ENCODE peak calls at places on chromosomes 13 and 19, in six cellular contexts. One of them, this sample, is unnamed.

GRCh38 chr19:3094638-3095374 is 644 bp downstream of the GNA11 start:
- DNase-seq in spleen: peak; percentile 82
- DNase-seq in CD8-positive, alpha-beta T cell: no peak
- DNase-seq in fibroblast of mammary gland: peak; percentile 17
- DNase-seq in RWPE1: no peak
- DNase-seq in Peyer's patch: no peak
- DNase-seq in this sample: peak; percentile 33

GRCh38 chr19:36128392-36128736 is 11.5 kb upstream of the CAPNS1 start:
- DNase-seq in RWPE1: no peak
- DNase-seq in Peyer's patch: peak; percentile 77
- DNase-seq in CD8-positive, alpha-beta T cell: no peak
- DNase-seq in spleen: peak; percentile 83
- DNase-seq in fibroblast of mammary gland: no peak
- DNase-seq in this sample: no peak

GRCh38 chr19:34990578-34991192 is 9.4 kb upstream of the GRAMD1A start:
- DNase-seq in fibroblast of mammary gland: no peak
- DNase-seq in CD8-positive, alpha-beta T cell: no peak
- DNase-seq in RWPE1: no peak
- DNase-seq in spleen: no peak
- DNase-seq in Peyer's patch: no peak
- DNase-seq in this sample: no peak

GRCh38 chr13:40993987-40994386 is 25.1 kb downstream of the ELF1 start:
- DNase-seq in CD8-positive, alpha-beta T cell: no peak
- DNase-seq in RWPE1: peak; percentile 92
- DNase-seq in Peyer's patch: no peak
- DNase-seq in fibroblast of mammary gland: no peak
- DNase-seq in spleen: no peak
- DNase-seq in this sample: no peak

GRCh38 chr13:80341771-80342271 is 895 bp upstream of the SPRY2 start:
- DNase-seq in spleen: peak; percentile 77
- DNase-seq in Peyer's patch: peak; percentile 65
- DNase-seq in CD8-positive, alpha-beta T cell: no peak
- DNase-seq in fibroblast of mammary gland: peak; percentile 48
- DNase-seq in RWPE1: no peak
- DNase-seq in this sample: peak; percentile 28

GRCh38 chr13:49466240-49466914 is 22.3 kb downstream of the SETDB2 start:
- DNase-seq in spleen: no peak
- DNase-seq in CD8-positive, alpha-beta T cell: no peak
- DNase-seq in Peyer's patch: no peak
- DNase-seq in RWPE1: no peak
- DNase-seq in fibroblast of mammary gland: no peak
- DNase-seq in this sample: no peak

GRCh38 chr13:99989376-99990044 is 7.9 kb downstream of the ZIC2 start:
- DNase-seq in RWPE1: no peak
- DNase-seq in spleen: no peak
- DNase-seq in fibroblast of mammary gland: no peak
- DNase-seq in Peyer's patch: no peak
- DNase-seq in CD8-positive, alpha-beta T cell: no peak
- DNase-seq in this sample: peak; percentile 28

GRCh38 chr19:44720945-44721344 is 22.0 kb downstream of the CEACAM16 start:
- DNase-seq in RWPE1: no peak
- DNase-seq in fibroblast of mammary gland: peak; percentile 37
- DNase-seq in spleen: no peak
- DNase-seq in CD8-positive, alpha-beta T cell: no peak
- DNase-seq in Peyer's patch: no peak
- DNase-seq in this sample: no peak

GRCh38 chr13:107867701-107868661 is 347.4 kb downstream of the LIG4 start:
- DNase-seq in spleen: no peak
- DNase-seq in CD8-positive, alpha-beta T cell: no peak
- DNase-seq in fibroblast of mammary gland: peak; percentile 17
- DNase-seq in Peyer's patch: no peak
- DNase-seq in RWPE1: no peak
- DNase-seq in this sample: peak; percentile 68

GRCh38 chr19:16226184-16226591 is 28.5 kb downstream of the AP1M1 start:
- DNase-seq in Peyer's patch: no peak
- DNase-seq in spleen: no peak
- DNase-seq in RWPE1: no peak
- DNase-seq in fibroblast of mammary gland: no peak
- DNase-seq in CD8-positive, alpha-beta T cell: no peak
- DNase-seq in this sample: no peak

GRCh38 chr19:30222428-30222873 is 149.7 kb upstream of the ZNF536 start:
- DNase-seq in fibroblast of mammary gland: no peak
- DNase-seq in Peyer's patch: no peak
- DNase-seq in CD8-positive, alpha-beta T cell: no peak
- DNase-seq in RWPE1: no peak
- DNase-seq in spleen: no peak
- DNase-seq in this sample: peak; percentile 76

GRCh38 chr19:5470264-5470671 is 15.1 kb downstream of the ZNRF4 start:
- DNase-seq in Peyer's patch: no peak
- DNase-seq in RWPE1: peak; percentile 73
- DNase-seq in fibroblast of mammary gland: no peak
- DNase-seq in spleen: no peak
- DNase-seq in CD8-positive, alpha-beta T cell: no peak
- DNase-seq in this sample: no peak

GRCh38 chr19:32896516-32897214 is 27.1 kb upstream of the SLC7A9 start:
- DNase-seq in CD8-positive, alpha-beta T cell: no peak
- DNase-seq in fibroblast of mammary gland: peak; percentile 17
- DNase-seq in RWPE1: no peak
- DNase-seq in Peyer's patch: no peak
- DNase-seq in spleen: no peak
- DNase-seq in this sample: no peak

GRCh38 chr13:107545946-107546502 is 669.3 kb downstream of the LIG4 start:
- DNase-seq in spleen: no peak
- DNase-seq in Peyer's patch: no peak
- DNase-seq in CD8-positive, alpha-beta T cell: no peak
- DNase-seq in RWPE1: no peak
- DNase-seq in fibroblast of mammary gland: no peak
- DNase-seq in this sample: no peak

GRCh38 chr19:17436874-17437267 is 11.6 kb downstream of the TMEM221 start:
- DNase-seq in fibroblast of mammary gland: no peak
- DNase-seq in spleen: no peak
- DNase-seq in CD8-positive, alpha-beta T cell: no peak
- DNase-seq in RWPE1: no peak
- DNase-seq in Peyer's patch: no peak
- DNase-seq in this sample: no peak

GRCh38 chr19:17445526-17446165 is 2.8 kb downstream of the TMEM221 start:
- DNase-seq in RWPE1: no peak
- DNase-seq in spleen: no peak
- DNase-seq in Peyer's patch: no peak
- DNase-seq in fibroblast of mammary gland: no peak
- DNase-seq in CD8-positive, alpha-beta T cell: no peak
- DNase-seq in this sample: no peak

GRCh38 chr19:17436094-17436873 is 12.2 kb downstream of the TMEM221 start:
- DNase-seq in spleen: no peak
- DNase-seq in Peyer's patch: no peak
- DNase-seq in RWPE1: no peak
- DNase-seq in CD8-positive, alpha-beta T cell: no peak
- DNase-seq in fibroblast of mammary gland: no peak
- DNase-seq in this sample: no peak

DNA sequence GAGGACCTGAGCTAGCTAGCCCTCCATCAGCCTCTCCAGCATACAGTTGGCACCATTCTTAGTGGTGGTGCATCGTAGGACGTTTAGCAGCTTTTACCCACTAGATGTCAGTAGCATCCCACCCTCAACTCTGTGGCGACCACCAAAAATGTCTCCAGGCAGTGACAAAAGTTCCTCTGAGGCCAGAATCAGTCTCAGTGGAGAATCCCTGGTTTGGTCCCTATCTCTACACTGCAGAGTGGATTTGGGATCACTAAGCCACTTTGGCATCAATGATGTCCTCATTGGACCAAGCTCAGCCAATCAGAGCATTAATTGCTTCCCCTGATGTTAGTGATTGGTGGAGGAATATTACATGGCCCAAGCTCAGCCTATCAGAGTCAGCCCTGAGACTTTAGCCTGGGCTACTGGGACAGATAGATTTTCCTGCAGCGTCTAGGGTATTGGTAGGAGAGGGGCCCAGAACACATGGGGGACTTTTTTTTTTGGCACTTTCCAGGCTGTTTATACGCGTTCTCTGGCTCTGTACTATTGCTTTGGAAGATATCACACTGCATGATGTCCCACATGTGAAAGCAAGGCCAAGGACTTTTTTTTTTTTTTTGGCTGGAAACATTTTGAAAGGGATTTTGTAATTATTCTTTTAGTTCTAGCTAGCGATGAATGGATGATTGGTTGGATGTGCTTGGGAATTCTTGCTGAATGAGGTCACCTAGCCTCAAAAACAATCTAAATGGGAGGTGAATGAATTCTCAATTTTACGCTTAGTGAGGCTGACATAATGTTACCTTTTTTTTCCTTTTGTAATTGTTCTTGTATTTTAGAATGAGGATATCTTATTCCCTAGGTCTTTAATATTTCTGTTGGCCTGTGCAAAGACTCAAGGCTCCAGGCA is 7.0 kb downstream of the TMEM221 start:
- DNase-seq in CD8-positive, alpha-beta T cell: no peak
- DNase-seq in fibroblast of mammary gland: peak; percentile 66
- DNase-seq in RWPE1: peak; percentile 65
- DNase-seq in Peyer's patch: no peak
- DNase-seq in spleen: no peak
- DNase-seq in this sample: peak; percentile 40
- TF ChIP-seq CTCF in CD8-positive, alpha-beta T cell: peak; percentile 33
- TF ChIP-seq CTCF in fibroblast of mammary gland: peak; percentile 59
- TF ChIP-seq CTCF in RWPE1: peak; percentile 62
- TF ChIP-seq CTCF in Peyer's patch: peak; percentile 21
- TF ChIP-seq CTCF in spleen: peak; percentile 38
- TF ChIP-seq CTCF in this sample: no peak

DNA sequence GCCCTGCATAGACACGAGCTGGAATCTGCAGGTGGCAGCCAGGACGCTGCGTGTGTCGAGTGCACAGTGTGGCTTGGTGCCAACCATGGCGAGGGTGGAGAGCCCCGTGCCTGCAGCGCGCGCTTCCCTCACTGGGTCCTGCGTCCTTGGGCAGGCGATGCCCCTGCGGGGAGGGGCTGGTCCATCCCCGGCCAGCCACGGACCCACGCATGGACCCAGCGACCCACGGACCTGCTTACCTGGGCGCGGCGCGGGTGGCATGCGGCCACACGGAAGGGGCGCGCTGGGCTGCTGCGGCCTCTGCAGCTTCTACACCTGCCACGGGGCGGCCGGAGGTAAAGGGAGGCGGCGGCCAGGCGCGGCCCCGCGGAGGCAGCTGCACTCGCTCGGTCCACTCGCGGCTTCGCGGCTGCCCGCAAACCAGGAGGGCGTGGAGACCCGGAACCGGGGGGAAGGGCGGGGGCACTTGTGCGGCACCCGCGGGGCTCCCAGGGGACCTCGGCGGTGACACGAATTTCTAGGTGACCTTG is 569 bp upstream of the MCF2L start:
- DNase-seq in CD8-positive, alpha-beta T cell: peak; percentile 19
- DNase-seq in RWPE1: no peak
- DNase-seq in fibroblast of mammary gland: no peak
- DNase-seq in Peyer's patch: peak; percentile 83
- DNase-seq in spleen: peak; percentile 87
- DNase-seq in this sample: no peak
- TF ChIP-seq CTCF in CD8-positive, alpha-beta T cell: peak; percentile 14
- TF ChIP-seq CTCF in RWPE1: no peak
- TF ChIP-seq CTCF in fibroblast of mammary gland: no peak
- TF ChIP-seq CTCF in Peyer's patch: no peak
- TF ChIP-seq CTCF in spleen: no peak
- TF ChIP-seq CTCF in this sample: no peak

GRCh38 chr19:43595999-43596841 is at the start of the genes IRGQ and ZNF576:
- DNase-seq in fibroblast of mammary gland: peak; percentile 99
- DNase-seq in Peyer's patch: peak; percentile 100
- DNase-seq in CD8-positive, alpha-beta T cell: peak; percentile 100
- DNase-seq in RWPE1: peak; percentile 99
- DNase-seq in spleen: peak; percentile 100
- DNase-seq in this sample: peak; percentile 100
- TF ChIP-seq CTCF in fibroblast of mammary gland: no peak
- TF ChIP-seq CTCF in Peyer's patch: no peak
- TF ChIP-seq CTCF in CD8-positive, alpha-beta T cell: no peak
- TF ChIP-seq CTCF in RWPE1: no peak
- TF ChIP-seq CTCF in spleen: no peak
- TF ChIP-seq CTCF in this sample: no peak

GRCh38 chr13:98447881-98448641 is 128.8 kb downstream of the STK24 start:
- DNase-seq in spleen: no peak
- DNase-seq in fibroblast of mammary gland: peak; percentile 31
- DNase-seq in Peyer's patch: no peak
- DNase-seq in RWPE1: peak; percentile 21
- DNase-seq in CD8-positive, alpha-beta T cell: no peak
- DNase-seq in this sample: peak; percentile 72
- TF ChIP-seq CTCF in spleen: peak; percentile 16
- TF ChIP-seq CTCF in fibroblast of mammary gland: peak; percentile 47
- TF ChIP-seq CTCF in Peyer's patch: peak; percentile 32
- TF ChIP-seq CTCF in RWPE1: peak; percentile 69
- TF ChIP-seq CTCF in CD8-positive, alpha-beta T cell: no peak
- TF ChIP-seq CTCF in this sample: peak; percentile 72

GRCh38 chr19:49422407-49423277 is 599 bp downstream of the PTH2 start:
- DNase-seq in CD8-positive, alpha-beta T cell: no peak
- DNase-seq in Peyer's patch: no peak
- DNase-seq in fibroblast of mammary gland: peak; percentile 39
- DNase-seq in RWPE1: no peak
- DNase-seq in spleen: no peak
- DNase-seq in this sample: peak; percentile 75
- TF ChIP-seq CTCF in CD8-positive, alpha-beta T cell: peak; percentile 54
- TF ChIP-seq CTCF in Peyer's patch: no peak
- TF ChIP-seq CTCF in fibroblast of mammary gland: no peak
- TF ChIP-seq CTCF in RWPE1: peak; percentile 25
- TF ChIP-seq CTCF in spleen: no peak
- TF ChIP-seq CTCF in this sample: peak; percentile 76

GRCh38 chr13:59464926-59465325 is 698.8 kb downstream of the DIAPH3 start:
- DNase-seq in spleen: no peak
- DNase-seq in Peyer's patch: no peak
- DNase-seq in CD8-positive, alpha-beta T cell: no peak
- DNase-seq in fibroblast of mammary gland: no peak
- DNase-seq in RWPE1: no peak
- DNase-seq in this sample: no peak
- TF ChIP-seq CTCF in spleen: no peak
- TF ChIP-seq CTCF in Peyer's patch: no peak
- TF ChIP-seq CTCF in CD8-positive, alpha-beta T cell: no peak
- TF ChIP-seq CTCF in fibroblast of mammary gland: no peak
- TF ChIP-seq CTCF in RWPE1: no peak
- TF ChIP-seq CTCF in this sample: no peak

DNA sequence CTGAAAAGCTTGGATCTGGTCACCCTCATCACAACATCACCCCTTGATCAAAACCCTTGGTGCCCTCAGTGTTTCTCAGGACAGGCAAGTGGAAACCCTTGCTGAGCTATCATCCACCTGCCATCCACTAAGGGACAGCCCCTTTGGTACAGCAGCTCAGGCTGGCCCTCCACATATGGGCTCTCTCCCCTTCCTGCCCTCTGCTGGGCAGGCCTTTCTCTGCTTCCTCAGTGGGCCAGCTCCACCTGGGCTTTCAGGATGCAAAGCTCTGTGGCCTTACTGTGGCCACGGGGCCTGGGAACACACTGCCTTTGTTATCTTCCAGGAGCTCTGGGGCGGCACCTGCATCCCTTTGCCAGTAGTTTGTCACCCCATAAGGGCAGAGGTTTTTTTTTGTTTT is 4.9 kb downstream of the SUGP1 start:
- DNase-seq in spleen: no peak
- DNase-seq in Peyer's patch: no peak
- DNase-seq in RWPE1: no peak
- DNase-seq in fibroblast of mammary gland: no peak
- DNase-seq in CD8-positive, alpha-beta T cell: no peak
- DNase-seq in this sample: no peak
- TF ChIP-seq CTCF in spleen: no peak
- TF ChIP-seq CTCF in Peyer's patch: no peak
- TF ChIP-seq CTCF in RWPE1: no peak
- TF ChIP-seq CTCF in fibroblast of mammary gland: no peak
- TF ChIP-seq CTCF in CD8-positive, alpha-beta T cell: no peak
- TF ChIP-seq CTCF in this sample: no peak

This sample was measured in endothelial cell.